ENCODE peak calls at places on chromosome 22, in five cellular contexts. One of them, this sample, is unnamed.

GRCh38 chr22:35089139-35089538 is 23.2 kb downstream of the ISX start:
- DNase-seq in ovary: no peak
- DNase-seq in AG04450: no peak
- DNase-seq in HL-60: no peak
- DNase-seq in CD8-positive, alpha-beta T cell: no peak
- DNase-seq in this sample: peak

GRCh38 chr22:47965896-47966295 is 1203.4 kb downstream of the TBC1D22A start:
- DNase-seq in ovary: no peak
- DNase-seq in AG04450: no peak
- DNase-seq in HL-60: no peak
- DNase-seq in CD8-positive, alpha-beta T cell: no peak
- DNase-seq in this sample: no peak

GRCh38 chr22:39444247-39444800 is 12.5 kb upstream of the MGAT3 start:
- DNase-seq in ovary: no peak
- DNase-seq in AG04450: no peak
- DNase-seq in HL-60: no peak
- DNase-seq in CD8-positive, alpha-beta T cell: no peak
- DNase-seq in this sample: no peak

GRCh38 chr22:35215993-35216392 is 41.3 kb upstream of the HMGXB4 start:
- DNase-seq in ovary: no peak
- DNase-seq in AG04450: no peak
- DNase-seq in HL-60: no peak
- DNase-seq in CD8-positive, alpha-beta T cell: no peak
- DNase-seq in this sample: no peak

GRCh38 chr22:38831166-38831945 is 12.5 kb downstream of the NPTXR start:
- DNase-seq in ovary: no peak
- DNase-seq in AG04450: peak
- DNase-seq in HL-60: peak
- DNase-seq in CD8-positive, alpha-beta T cell: no peak
- DNase-seq in this sample: no peak

GRCh38 chr22:46596819-46597218 is 23.4 kb upstream of the GRAMD4 start:
- DNase-seq in ovary: no peak
- DNase-seq in AG04450: no peak
- DNase-seq in HL-60: no peak
- DNase-seq in CD8-positive, alpha-beta T cell: no peak
- DNase-seq in this sample: no peak

GRCh38 chr22:23777776-23778575 is 5.3 kb downstream of the MMP11 start:
- DNase-seq in ovary: no peak
- DNase-seq in AG04450: no peak
- DNase-seq in HL-60: no peak
- DNase-seq in CD8-positive, alpha-beta T cell: no peak
- DNase-seq in this sample: no peak

GRCh38 chr22:36162127-36163034 is 1.8 kb upstream of the APOL3 start:
- DNase-seq in ovary: no peak
- DNase-seq in AG04450: no peak
- DNase-seq in HL-60: no peak
- DNase-seq in CD8-positive, alpha-beta T cell: peak
- DNase-seq in this sample: peak

GRCh38 chr22:38755911-38756532 is at the start of gene SUN2:
- DNase-seq in ovary: peak
- DNase-seq in AG04450: peak
- DNase-seq in HL-60: peak
- DNase-seq in CD8-positive, alpha-beta T cell: peak
- DNase-seq in this sample: peak

GRCh38 chr22:27283714-27284113 is 517.8 kb downstream of the MN1 start:
- DNase-seq in ovary: no peak
- DNase-seq in AG04450: no peak
- DNase-seq in HL-60: no peak
- DNase-seq in CD8-positive, alpha-beta T cell: no peak
- DNase-seq in this sample: peak

GRCh38 chr22:28923826-28924732 is 40.7 kb downstream of the ZNRF3 start:
- DNase-seq in ovary: peak
- DNase-seq in AG04450: no peak
- DNase-seq in HL-60: no peak
- DNase-seq in CD8-positive, alpha-beta T cell: no peak
- DNase-seq in this sample: no peak

DNA sequence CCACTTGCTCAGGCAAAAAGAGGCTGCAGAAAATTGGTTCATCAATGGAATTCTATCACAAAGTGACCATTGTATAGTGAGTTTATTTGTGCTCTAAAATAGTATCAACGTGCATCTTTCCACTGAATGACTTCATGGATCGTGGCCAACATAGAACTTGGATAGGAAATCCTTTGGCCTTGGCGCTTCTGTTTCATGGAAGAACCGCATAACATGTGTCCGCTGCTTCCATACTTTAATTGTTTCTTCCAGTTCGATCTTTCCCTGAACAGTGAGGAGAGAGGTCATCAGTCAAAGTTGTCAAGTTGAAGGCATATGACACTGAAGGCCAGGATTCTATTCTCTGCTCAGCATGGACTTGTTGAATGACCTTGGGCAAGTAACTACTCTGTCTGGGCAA is 4.5 kb downstream of the NDUFA6 start:
- DNase-seq in ovary: no peak
- DNase-seq in AG04450: no peak
- DNase-seq in HL-60: no peak
- DNase-seq in CD8-positive, alpha-beta T cell: no peak
- DNase-seq in this sample: no peak
- H3K4me3 ChIP-seq in ovary: no peak
- H3K4me3 ChIP-seq in AG04450: no peak
- H3K4me3 ChIP-seq in HL-60: no peak
- H3K4me3 ChIP-seq in CD8-positive, alpha-beta T cell: no peak
- H3K4me3 ChIP-seq in this sample: no peak

DNA sequence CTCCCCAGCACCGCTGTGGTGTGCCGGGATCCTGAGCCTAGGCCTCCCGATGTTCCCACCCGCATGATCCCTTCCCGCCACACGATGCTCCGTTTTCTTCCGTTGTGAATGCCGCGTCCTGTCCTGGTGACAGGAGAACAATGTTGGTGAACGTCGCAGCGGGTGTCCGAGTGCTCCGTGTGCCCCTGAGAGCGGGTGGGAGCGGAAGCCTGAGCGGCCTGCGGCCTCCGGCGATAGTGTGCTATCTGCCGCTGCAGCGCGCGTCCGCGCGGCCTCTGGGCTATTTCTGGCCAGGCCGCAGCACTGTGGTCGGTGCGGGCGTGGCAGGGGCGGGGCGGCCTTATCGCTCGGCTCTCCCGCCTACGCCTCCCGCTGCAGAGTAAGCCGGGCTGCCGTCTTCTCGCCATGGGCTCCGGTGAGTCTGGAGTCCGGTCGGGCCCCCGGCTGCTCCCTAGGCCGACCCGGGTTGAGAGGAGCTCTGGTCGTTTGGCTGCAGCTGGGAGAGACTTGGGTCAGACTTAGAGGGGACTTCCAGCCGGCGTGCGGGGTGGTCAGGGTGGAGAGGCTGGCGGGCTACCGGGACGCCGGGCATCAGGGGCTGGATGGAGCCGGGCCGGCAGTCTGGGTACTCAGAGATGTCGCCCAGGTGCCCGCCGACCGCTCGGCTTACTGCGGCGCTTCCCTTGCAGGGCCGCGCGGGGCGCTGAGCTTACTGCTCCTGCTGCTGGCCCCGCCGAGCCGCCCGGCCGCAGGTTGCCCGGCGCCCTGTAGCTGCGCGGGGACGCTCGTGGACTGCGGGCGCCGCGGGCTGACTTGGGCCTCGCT is at the start of gene GP1BB:
- DNase-seq in ovary: no peak
- DNase-seq in AG04450: no peak
- DNase-seq in HL-60: peak
- DNase-seq in CD8-positive, alpha-beta T cell: no peak
- DNase-seq in this sample: peak
- TF ChIP-seq CTCF in ovary: no peak
- TF ChIP-seq CTCF in AG04450: no peak
- TF ChIP-seq CTCF in HL-60: peak
- TF ChIP-seq CTCF in CD8-positive, alpha-beta T cell: no peak
- TF ChIP-seq CTCF in this sample: no peak

GRCh38 chr22:16609548-16610261 is 17.1 kb upstream of the CCT8L2 start:
- DNase-seq in ovary: no peak
- DNase-seq in AG04450: no peak
- DNase-seq in HL-60: no peak
- DNase-seq in CD8-positive, alpha-beta T cell: no peak
- DNase-seq in this sample: no peak
- H3K4me3 ChIP-seq in ovary: peak
- H3K4me3 ChIP-seq in AG04450: no peak
- H3K4me3 ChIP-seq in HL-60: no peak
- H3K4me3 ChIP-seq in CD8-positive, alpha-beta T cell: no peak
- H3K4me3 ChIP-seq in this sample: no peak

GRCh38 chr22:45462034-45462655 is 40.5 kb upstream of the FBLN1 start:
- DNase-seq in ovary: no peak
- DNase-seq in AG04450: no peak
- DNase-seq in HL-60: no peak
- DNase-seq in CD8-positive, alpha-beta T cell: no peak
- DNase-seq in this sample: peak
- TF ChIP-seq CTCF in ovary: no peak
- TF ChIP-seq CTCF in AG04450: no peak
- TF ChIP-seq CTCF in HL-60: peak
- TF ChIP-seq CTCF in CD8-positive, alpha-beta T cell: no peak
- TF ChIP-seq CTCF in this sample: no peak

GRCh38 chr22:17552737-17553136 is 10.6 kb upstream of the SLC25A18 start:
- DNase-seq in ovary: no peak
- DNase-seq in AG04450: no peak
- DNase-seq in HL-60: no peak
- DNase-seq in CD8-positive, alpha-beta T cell: no peak
- DNase-seq in this sample: no peak

GRCh38 chr22:17549655-17550054 is 13.6 kb upstream of the SLC25A18 start:
- DNase-seq in ovary: no peak
- DNase-seq in AG04450: no peak
- DNase-seq in HL-60: no peak
- DNase-seq in CD8-positive, alpha-beta T cell: no peak
- DNase-seq in this sample: no peak

GRCh38 chr22:17548756-17549035 is 14.6 kb upstream of the SLC25A18 start:
- DNase-seq in ovary: no peak
- DNase-seq in AG04450: no peak
- DNase-seq in HL-60: no peak
- DNase-seq in CD8-positive, alpha-beta T cell: no peak
- DNase-seq in this sample: no peak

GRCh38 chr22:17549183-17549582 is 14.1 kb upstream of the SLC25A18 start:
- DNase-seq in ovary: no peak
- DNase-seq in AG04450: no peak
- DNase-seq in HL-60: no peak
- DNase-seq in CD8-positive, alpha-beta T cell: no peak
- DNase-seq in this sample: no peak

DNA sequence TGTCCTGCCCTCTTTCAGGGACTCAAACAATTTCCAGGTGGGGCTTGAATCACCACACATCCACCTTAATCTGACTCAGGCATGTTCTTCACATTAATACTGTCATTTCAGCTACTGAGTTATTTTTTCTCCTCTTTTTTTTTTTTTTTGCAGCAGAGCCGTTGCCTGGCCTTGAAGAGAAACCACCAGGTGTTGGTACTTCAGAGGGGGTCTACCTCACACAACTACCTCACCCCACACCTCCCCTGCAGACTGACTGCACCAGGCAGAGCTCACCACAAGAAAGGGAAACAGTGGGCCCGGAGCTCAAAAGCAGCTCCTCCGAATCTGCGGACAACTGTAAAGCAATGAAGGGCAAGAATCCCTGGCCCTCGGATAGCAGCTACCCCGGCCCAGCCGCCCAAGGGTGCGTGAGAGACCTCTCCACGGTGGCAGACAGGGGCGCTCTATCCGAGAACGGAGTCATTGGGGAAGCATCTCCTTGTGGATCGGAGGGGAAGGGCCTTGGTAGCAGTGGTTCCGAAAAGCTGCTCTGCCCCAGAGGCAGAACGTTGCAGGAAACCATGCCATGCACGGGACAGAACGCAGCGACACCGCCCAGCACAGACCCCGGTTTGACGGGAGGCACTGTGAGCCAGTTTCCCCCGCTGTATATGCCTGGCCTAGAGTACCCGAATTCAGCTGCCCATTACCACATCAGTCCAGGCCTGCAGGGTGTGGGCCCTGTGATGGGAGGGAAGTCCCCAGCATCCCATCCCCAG is 15.1 kb upstream of the SLC25A18 start:
- DNase-seq in ovary: no peak
- DNase-seq in AG04450: no peak
- DNase-seq in HL-60: no peak
- DNase-seq in CD8-positive, alpha-beta T cell: no peak
- DNase-seq in this sample: no peak
- H3K4me3 ChIP-seq in ovary: no peak
- H3K4me3 ChIP-seq in AG04450: no peak
- H3K4me3 ChIP-seq in HL-60: no peak
- H3K4me3 ChIP-seq in CD8-positive, alpha-beta T cell: no peak
- H3K4me3 ChIP-seq in this sample: no peak

DNA sequence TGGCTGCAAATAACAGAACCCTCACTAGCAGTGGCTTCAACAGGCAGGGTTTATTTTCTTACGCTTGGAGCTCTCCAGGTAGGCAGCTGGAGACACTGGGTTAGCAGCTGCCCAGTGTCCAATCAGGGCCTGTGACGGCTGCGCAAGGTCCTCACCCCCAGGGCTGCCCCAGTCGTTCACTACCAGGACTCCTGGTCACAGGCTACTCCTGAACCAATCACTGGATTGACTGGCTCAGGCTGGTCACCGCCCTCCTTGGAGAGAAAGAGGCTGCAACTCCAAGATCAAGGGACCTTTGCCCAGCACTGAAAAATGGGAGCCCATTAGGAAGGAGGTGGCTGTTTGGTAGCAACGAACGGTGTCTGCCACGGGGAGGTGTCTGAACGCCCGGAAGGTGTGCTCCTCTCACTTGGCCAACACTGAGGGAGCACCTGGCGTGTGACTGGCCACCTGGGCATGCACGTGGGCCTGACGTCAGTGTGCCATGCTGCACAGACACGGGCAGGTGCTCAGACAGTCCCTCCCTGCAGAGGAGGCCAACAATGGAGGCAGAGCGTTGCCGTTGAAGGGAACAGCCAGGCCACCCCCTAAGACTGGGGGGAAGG is 5.1 kb downstream of the ARSA start:
- DNase-seq in ovary: no peak
- DNase-seq in AG04450: no peak
- DNase-seq in HL-60: no peak
- DNase-seq in CD8-positive, alpha-beta T cell: no peak
- DNase-seq in this sample: no peak
- TF ChIP-seq CTCF in ovary: no peak
- TF ChIP-seq CTCF in AG04450: no peak
- TF ChIP-seq CTCF in HL-60: no peak
- TF ChIP-seq CTCF in CD8-positive, alpha-beta T cell: no peak
- TF ChIP-seq CTCF in this sample: no peak

GRCh38 chr22:30420401-30421178 is 5.0 kb upstream of the MTFP1 start:
- DNase-seq in ovary: no peak
- DNase-seq in AG04450: peak
- DNase-seq in HL-60: no peak
- DNase-seq in CD8-positive, alpha-beta T cell: no peak
- DNase-seq in this sample: no peak

GRCh38 chr22:30414525-30415047 is 11.0 kb upstream of the MTFP1 start:
- DNase-seq in ovary: no peak
- DNase-seq in AG04450: no peak
- DNase-seq in HL-60: no peak
- DNase-seq in CD8-positive, alpha-beta T cell: no peak
- DNase-seq in this sample: no peak

GRCh38 chr22:30413745-30414524 is 11.6 kb upstream of the MTFP1 start:
- DNase-seq in ovary: no peak
- DNase-seq in AG04450: no peak
- DNase-seq in HL-60: no peak
- DNase-seq in CD8-positive, alpha-beta T cell: peak
- DNase-seq in this sample: no peak

GRCh38 chr22:30416403-30416802 is 9.2 kb upstream of the MTFP1 start:
- DNase-seq in ovary: no peak
- DNase-seq in AG04450: no peak
- DNase-seq in HL-60: no peak
- DNase-seq in CD8-positive, alpha-beta T cell: no peak
- DNase-seq in this sample: no peak

GRCh38 chr22:30416843-30417242 is 8.7 kb upstream of the MTFP1 start:
- DNase-seq in ovary: no peak
- DNase-seq in AG04450: no peak
- DNase-seq in HL-60: no peak
- DNase-seq in CD8-positive, alpha-beta T cell: no peak
- DNase-seq in this sample: no peak
- H3K4me3 ChIP-seq in ovary: no peak
- H3K4me3 ChIP-seq in AG04450: no peak
- H3K4me3 ChIP-seq in HL-60: no peak
- H3K4me3 ChIP-seq in CD8-positive, alpha-beta T cell: no peak
- H3K4me3 ChIP-seq in this sample: no peak